ENCODE peak calls at places on chromosomes 12 and 14, in eight cellular contexts. D, N, L, T, G, K, U and C are unnamed samples.
A peak's percentile ranks its signal among the peaks of the same experiment; 100 is the strongest.

GRCh38 chr12:27627123-27627835 is 69.0 kb upstream of the REP15 start:
- DNase-seq in D (peak; percentile 92), N (peak; percentile 63), L (no peak), T (no peak), G (peak; percentile 87), K (no peak), U (peak; percentile 61), C (no peak)

GRCh38 chr14:91889477-91890211 is 22.3 kb upstream of the TC2N start:
- DNase-seq in D (no peak), N (no peak), L (no peak), T (no peak), G (no peak), K (peak; percentile 32), U (no peak), C (peak; percentile 76)

GRCh38 chr12:532908-533565 is 73.3 kb downstream of the B4GALNT3 start:
- DNase-seq in D (no peak), N (peak; percentile 48), L (no peak), T (no peak), G (peak; percentile 97), K (no peak), U (peak; percentile 53), C (no peak)

GRCh38 chr12:6241495-6241894 is 41.3 kb downstream of the CD9 start:
- DNase-seq in D (no peak), N (peak; percentile 83), L (peak; percentile 49), T (no peak), G (no peak), K (peak; percentile 86), U (no peak), C (no peak)

GRCh38 chr14:59868021-59868420 is 2.6 kb downstream of the RTN1 start:
- DNase-seq in D (peak; percentile 17), N (no peak), L (no peak), T (no peak), G (no peak), K (no peak), U (no peak), C (no peak)

GRCh38 chr12:52148541-52149181 is 43.2 kb downstream of the KRT80 start:
- DNase-seq in D (no peak), N (no peak), L (peak; percentile 64), T (peak; percentile 95), G (no peak), K (peak; percentile 92), U (peak; percentile 92), C (no peak)

GRCh38 chr12:49577589-49578315 is 9.8 kb upstream of the MCRS1 start:
- DNase-seq in D (no peak), N (no peak), L (no peak), T (peak; percentile 56), G (no peak), K (no peak), U (no peak), C (no peak)

GRCh38 chr14:103094406-103095209 is at the start of gene EXOC3L4:
- DNase-seq in D (no peak), N (no peak), L (no peak), T (no peak), G (no peak), K (peak; percentile 69), U (no peak), C (no peak)

GRCh38 chr12:43776498-43776897 is 17.7 kb downstream of the IRAK4 start:
- DNase-seq in D (peak; percentile 58), N (no peak), L (peak; percentile 30), T (no peak), G (peak; percentile 26), K (no peak), U (peak; percentile 10), C (no peak)

GRCh38 chr14:46405095-46405494 is 246.5 kb downstream of the RPL10L start:
- DNase-seq in D (no peak), N (no peak), L (peak; percentile 4), T (no peak), G (no peak), K (no peak), U (no peak), C (no peak)

GRCh38 chr12:67525500-67525884 is 123.1 kb upstream of the DYRK2 start:
- DNase-seq in D (no peak), N (no peak), L (no peak), T (no peak), G (no peak), K (no peak), U (no peak), C (no peak)

GRCh38 chr12:51751657-51752056 is 96.9 kb downstream of the FIGNL2 start:
- DNase-seq in D (no peak), N (no peak), L (no peak), T (no peak), G (peak; percentile 35), K (no peak), U (no peak), C (no peak)

GRCh38 chr12:128944956-128945355 is 91.7 kb downstream of the GLT1D1 start:
- DNase-seq in D (no peak), N (no peak), L (no peak), T (peak; percentile 73), G (no peak), K (no peak), U (no peak), C (no peak)

GRCh38 chr14:70045715-70046535 is 142.8 kb downstream of the SLC8A3 start:
- DNase-seq in D (peak; percentile 70), N (peak; percentile 81), L (peak; percentile 84), T (peak; percentile 83), G (peak; percentile 43), K (peak; percentile 78), U (no peak), C (no peak)

GRCh38 chr12:25069221-25069620 is 120.3 kb upstream of the BCAT1 start:
- DNase-seq in D (no peak), N (no peak), L (no peak), T (no peak), G (no peak), K (no peak), U (no peak), C (no peak)

GRCh38 chr14:49946320-49947141 is 53.6 kb downstream of the ARF6 start:
- DNase-seq in D (peak; percentile 92), N (peak; percentile 22), L (no peak), T (peak; percentile 49), G (peak; percentile 80), K (peak; percentile 49), U (peak; percentile 63), C (no peak)

GRCh38 chr14:102764220-102764671 is 13.0 kb upstream of the TRAF3 start:
- DNase-seq in D (no peak), N (no peak), L (no peak), T (no peak), G (no peak), K (no peak), U (no peak), C (no peak)

GRCh38 chr12:31120392-31121008 is 46.8 kb downstream of the DDX11 start:
- DNase-seq in D (no peak), N (no peak), L (peak; percentile 10), T (no peak), G (no peak), K (no peak), U (no peak), C (no peak)

GRCh38 chr14:68040633-68041369 is 221.2 kb downstream of the RAD51B start:
- DNase-seq in D (no peak), N (no peak), L (no peak), T (no peak), G (no peak), K (no peak), U (no peak), C (no peak)

GRCh38 chr14:100547633-100548294 is 39.5 kb downstream of the BEGAIN start:
- DNase-seq in D (peak; percentile 71), N (peak; percentile 82), L (no peak), T (peak; percentile 94), G (peak; percentile 68), K (peak; percentile 82), U (peak; percentile 73), C (no peak)

GRCh38 chr14:103188691-103189480 is 65.6 kb downstream of the TNFAIP2 start:
- DNase-seq in D (no peak), N (no peak), L (peak; percentile 67), T (peak; percentile 85), G (peak; percentile 29), K (peak; percentile 37), U (no peak), C (no peak)

GRCh38 chr12:45425426-45425825 is 209.5 kb downstream of the ANO6 start:
- DNase-seq in D (peak; percentile 57), N (no peak), L (no peak), T (no peak), G (peak; percentile 74), K (no peak), U (peak; percentile 60), C (no peak)

GRCh38 chr12:2161478-2161877 is 108.7 kb downstream of the CACNA1C start:
- DNase-seq in D (no peak), N (peak; percentile 38), L (no peak), T (no peak), G (peak; percentile 39), K (peak; percentile 64), U (no peak), C (no peak)

GRCh38 chr12:31118831-31119530 is 45.3 kb downstream of the DDX11 start:
- DNase-seq in D (peak; percentile 8), N (no peak), L (peak; percentile 71), T (peak; percentile 85), G (no peak), K (no peak), U (no peak), C (peak; percentile 60)

GRCh38 chr12:119624971-119625370 is 31.4 kb downstream of the TMEM233 start:
- DNase-seq in D (no peak), N (no peak), L (no peak), T (no peak), G (no peak), K (no peak), U (peak; percentile 31), C (no peak)

GRCh38 chr12:43551971-43552559 is at the start of gene ADAMTS20:
- DNase-seq in D (peak; percentile 12), N (no peak), L (peak; percentile 91), T (no peak), G (no peak), K (no peak), U (no peak), C (no peak)

GRCh38 chr12:42587564-42588307 is 1.8 kb downstream of the PRICKLE1 start:
- DNase-seq in D (peak; percentile 42), N (no peak), L (no peak), T (no peak), G (no peak), K (no peak), U (no peak), C (no peak)

GRCh38 chr14:61671086-61671485 is 24.2 kb upstream of the HIF1A start:
- DNase-seq in D (no peak), N (no peak), L (no peak), T (no peak), G (no peak), K (no peak), U (no peak), C (no peak)

GRCh38 chr14:105635560-105635959 is 109.2 kb downstream of the TMEM121 start:
- DNase-seq in D (no peak), N (no peak), L (no peak), T (no peak), G (no peak), K (no peak), U (no peak), C (no peak)

GRCh38 chr12:15801770-15802393 is 12.7 kb upstream of the EPS8 start:
- DNase-seq in D (no peak), N (no peak), L (no peak), T (no peak), G (no peak), K (peak; percentile 34), U (no peak), C (no peak)

GRCh38 chr12:57118711-57119271 is 7.6 kb upstream of the STAT6 start:
- DNase-seq in D (no peak), N (no peak), L (no peak), T (no peak), G (no peak), K (no peak), U (no peak), C (no peak)

GRCh38 chr14:68236525-68236924 is 416.9 kb downstream of the RAD51B start:
- DNase-seq in D (no peak), N (no peak), L (no peak), T (no peak), G (no peak), K (no peak), U (no peak), C (no peak)

GRCh38 chr12:111409403-111410228 is 3.9 kb downstream of the SH2B3 start:
- DNase-seq in D (peak; percentile 90), N (peak; percentile 51), L (no peak), T (peak; percentile 93), G (peak; percentile 77), K (no peak), U (peak; percentile 95), C (no peak)